ENCODE peak calls at places on chromosome 12, in six cellular contexts. T is sigmoid colon, B is astrocyte of the spinal cord, Z is mucosa of descending colon, N is neural crest cell, U is body of pancreas. X is an unnamed sample.

GRCh38 chr12:86261606-86262005 is 5.4 kb upstream of the MGAT4C start:
- DNase-seq in T (no peak), B (no peak), Z (no peak), N (no peak), U (no peak), X (no peak)

GRCh38 chr12:132160016-132160415 is 15.8 kb downstream of the NOC4L start:
- DNase-seq in T (no peak), B (no peak), Z (no peak), N (no peak), U (no peak), X (no peak)

GRCh38 chr12:124765571-124766489 is 97.8 kb downstream of the SCARB1 start:
- DNase-seq in T (no peak), B (no peak), Z (no peak), N (no peak), U (no peak), X (no peak)

GRCh38 chr12:32183646-32184045 is 77.0 kb downstream of the BICD1 start:
- DNase-seq in T (no peak), B (no peak), Z (no peak), N (no peak), U (no peak), X (no peak)

GRCh38 chr12:107610030-107610859 is 75.4 kb upstream of the PWP1 start:
- DNase-seq in T (no peak), B (peak; percentile 57), Z (no peak), N (peak; percentile 46), U (no peak), X (no peak)

GRCh38 chr12:11882301-11883019 is 188.3 kb upstream of the BCL2L14 start:
- DNase-seq in T (no peak), B (no peak), Z (no peak), N (no peak), U (no peak), X (no peak)

GRCh38 chr12:44465139-44465538 is 411.0 kb downstream of the NELL2 start:
- DNase-seq in T (no peak), B (no peak), Z (no peak), N (no peak), U (no peak), X (no peak)

GRCh38 chr12:109115758-109116610 is at the start of gene ACACB:
- DNase-seq in T (peak; percentile 90), B (no peak), Z (peak; percentile 73), N (no peak), U (peak; percentile 89), X (no peak)

GRCh38 chr12:50055831-50056628 is 1.4 kb upstream of the ASIC1 start:
- DNase-seq in T (no peak), B (peak; percentile 60), Z (peak; percentile 54), N (peak; percentile 41), U (peak; percentile 34), X (peak; percentile 46)

GRCh38 chr12:118374909-118375308 is 1.4 kb upstream of the SUDS3 start:
- DNase-seq in T (no peak), B (no peak), Z (no peak), N (no peak), U (no peak), X (no peak)

GRCh38 chr12:51941669-51942455 is 9.6 kb upstream of the ACVR1B start:
- DNase-seq in T (no peak), B (no peak), Z (no peak), N (no peak), U (no peak), X (no peak)

GRCh38 chr12:19744760-19745218 is 305.5 kb downstream of the AEBP2 start:
- DNase-seq in T (no peak), B (peak; percentile 87), Z (no peak), N (no peak), U (no peak), X (no peak)

GRCh38 chr12:116635487-116635886 is 76.3 kb downstream of the MAP1LC3B2 start:
- DNase-seq in T (no peak), B (no peak), Z (no peak), N (no peak), U (no peak), X (no peak)

GRCh38 chr12:52280319-52280795 is 5.9 kb downstream of the KRT86 start:
- DNase-seq in T (peak; percentile 94), B (peak; percentile 91), Z (no peak), N (no peak), U (peak; percentile 68), X (no peak)

GRCh38 chr12:51399893-51400292 is 8.7 kb upstream of the GALNT6 start:
- DNase-seq in T (no peak), B (no peak), Z (peak; percentile 44), N (no peak), U (no peak), X (no peak)

GRCh38 chr12:124488520-124488919 is 78.9 kb downstream of the NCOR2 start:
- DNase-seq in T (no peak), B (no peak), Z (no peak), N (no peak), U (peak; percentile 43), X (peak; percentile 71)

GRCh38 chr12:116528067-116528466 is 31.1 kb upstream of the MAP1LC3B2 start:
- DNase-seq in T (no peak), B (peak; percentile 81), Z (no peak), N (no peak), U (no peak), X (no peak)

GRCh38 chr12:52210186-52210924 is 18.5 kb upstream of the KRT80 start:
- DNase-seq in T (peak; percentile 79), B (no peak), Z (peak; percentile 18), N (no peak), U (no peak), X (peak; percentile 27)

GRCh38 chr12:68477256-68477655 is 133.4 kb upstream of the RAP1B start:
- DNase-seq in T (no peak), B (peak; percentile 25), Z (no peak), N (no peak), U (no peak), X (no peak)

GRCh38 chr12:126663304-126664094 is 1598.3 kb downstream of the AACS start:
- DNase-seq in T (no peak), B (peak; percentile 43), Z (no peak), N (peak; percentile 2), U (peak; percentile 16), X (no peak)

DNA sequence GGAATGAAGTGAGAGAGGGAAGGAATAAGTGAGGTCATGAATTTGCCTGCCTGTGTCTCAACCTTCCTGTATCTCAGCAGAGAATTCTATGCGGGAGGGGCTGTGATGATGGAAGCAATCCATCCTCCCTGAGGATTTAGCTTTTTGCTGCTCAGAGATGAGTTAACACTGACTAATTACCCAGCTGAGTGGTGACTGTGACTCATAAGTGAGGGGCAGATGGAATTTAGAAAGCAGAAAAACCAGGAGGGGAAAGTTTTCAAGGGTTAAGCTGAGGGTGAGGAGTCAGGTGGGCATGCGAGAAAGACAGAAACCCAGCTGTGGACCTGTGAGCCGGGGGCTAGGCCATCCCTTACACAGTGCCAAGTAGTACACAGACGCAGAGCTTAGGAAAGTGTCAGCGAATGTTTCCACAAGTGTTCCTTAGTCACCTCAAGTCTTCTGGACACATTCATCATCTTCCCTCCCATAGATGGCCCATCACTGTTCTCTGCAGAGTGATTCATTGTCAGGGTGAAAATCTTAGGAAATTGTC is 277.9 kb downstream of the IPO8 start:
- DNase-seq in T (no peak), B (peak; percentile 85), Z (no peak), N (no peak), U (no peak), X (no peak)
- TF ChIP-seq CTCF in T (no peak), B (no peak), Z (no peak), N (no peak), U (no peak), X (no peak)

GRCh38 chr12:59650594-59651229 is 54.9 kb downstream of the SLC16A7 start:
- DNase-seq in T (no peak), B (peak; percentile 52), Z (no peak), N (no peak), U (peak; percentile 35), X (no peak)
- TF ChIP-seq CTCF in T (no peak), B (peak; percentile 9), Z (no peak), N (no peak), U (peak; percentile 31), X (peak; percentile 13)

DNA sequence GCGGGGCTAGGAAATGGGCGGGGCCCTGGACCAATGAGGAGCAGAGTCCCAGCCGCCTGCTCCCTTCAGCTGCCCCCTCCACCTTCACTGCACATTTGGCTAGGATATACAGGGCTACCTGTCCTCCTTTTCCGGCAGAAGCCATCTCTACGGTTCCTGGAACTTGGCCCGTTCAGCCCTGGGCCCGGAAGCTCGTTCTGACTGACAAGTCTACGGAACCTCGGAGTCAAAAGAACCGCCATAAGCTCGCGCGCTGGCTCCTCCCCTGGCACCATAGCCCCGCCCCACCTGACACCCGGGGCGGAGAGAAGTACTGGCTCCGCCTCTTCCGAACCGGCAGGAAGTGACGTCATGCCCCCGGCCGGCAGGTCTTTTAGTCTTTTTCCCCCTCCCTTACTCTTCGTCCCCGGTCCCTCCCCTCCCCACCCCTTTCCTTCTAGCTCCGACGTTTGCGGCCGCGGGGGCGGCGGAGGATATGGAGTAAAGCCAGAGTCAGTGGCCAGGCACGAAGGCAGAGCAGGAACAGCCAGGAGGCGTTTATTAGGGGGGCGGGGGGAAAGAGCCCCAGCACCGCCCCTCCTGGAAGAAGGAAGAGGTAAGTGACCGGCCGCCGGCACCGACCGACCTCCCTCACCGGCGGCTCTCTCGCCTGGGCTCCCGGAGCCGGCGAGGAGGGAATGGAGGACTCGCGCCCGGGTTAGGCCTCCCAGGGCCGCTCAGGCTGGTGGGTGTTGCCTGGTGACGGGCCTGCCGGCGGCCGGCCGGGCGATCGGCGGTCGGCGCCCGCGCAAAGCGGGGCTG is at the start of the genes DEPDC4 and SCYL2:
- DNase-seq in T (peak; percentile 99), B (peak; percentile 99), Z (peak; percentile 98), N (peak; percentile 93), U (peak; percentile 96), X (peak; percentile 98)
- TF ChIP-seq CTCF in T (no peak), B (no peak), Z (no peak), N (no peak), U (peak; percentile 17), X (no peak)

GRCh38 chr12:75525263-75525662 is 13.9 kb upstream of the KRR1 start:
- DNase-seq in T (no peak), B (no peak), Z (no peak), N (no peak), U (no peak), X (no peak)
- TF ChIP-seq CTCF in T (no peak), B (peak; percentile 71), Z (no peak), N (peak; percentile 52), U (no peak), X (peak; percentile 81)

X was measured in chondrocyte.